ENCODE peak calls at places on chromosomes 2 and 18, in four cellular contexts. Y is fibroblast of lung, K is small intestine, F is prostate gland. Q is an unnamed sample.
A peak's percentile ranks its signal among the peaks of the same experiment; 100 is the strongest.

GRCh38 chr2:23662941-23663729 is 263.8 kb downstream of the ATAD2B start:
- DNase-seq in Y (no peak), K (no peak), F (peak; percentile 22), Q (no peak)

GRCh38 chr2:188478724-188479123 is 187.1 kb downstream of the GULP1 start:
- DNase-seq in Y (no peak), K (peak; percentile 1), F (no peak), Q (no peak)

GRCh38 chr2:131016826-131017596 is 76.2 kb downstream of the FAM168B start:
- DNase-seq in Y (peak; percentile 83), K (no peak), F (peak; percentile 42), Q (no peak)

GRCh38 chr2:176188218-176188968 is at the start of gene HOXD1:
- DNase-seq in Y (peak; percentile 42), K (no peak), F (peak; percentile 36), Q (no peak)

GRCh38 chr2:65613968-65614555 is 181.7 kb upstream of the SPRED2 start:
- DNase-seq in Y (no peak), K (no peak), F (no peak), Q (no peak)

GRCh38 chr2:236745420-236746210 is 176.0 kb downstream of the ACKR3 start:
- DNase-seq in Y (peak; percentile 94), K (no peak), F (peak; percentile 65), Q (no peak)

GRCh38 chr2:37652199-37652640 is 19.2 kb downstream of the CDC42EP3 start:
- DNase-seq in Y (peak; percentile 97), K (no peak), F (no peak), Q (no peak)

GRCh38 chr2:121688820-121689219 is 39.6 kb upstream of the CLASP1 start:
- DNase-seq in Y (no peak), K (no peak), F (no peak), Q (no peak)

GRCh38 chr2:38105911-38106310 is 30.0 kb upstream of the CYP1B1 start:
- DNase-seq in Y (no peak), K (no peak), F (no peak), Q (no peak)

GRCh38 chr2:74188018-74188601 is 9.4 kb upstream of the MOB1A start:
- DNase-seq in Y (peak; percentile 82), K (no peak), F (peak; percentile 86), Q (no peak)

GRCh38 chr2:44936715-44937687 is 4.5 kb upstream of the SIX3 start:
- DNase-seq in Y (no peak), K (no peak), F (no peak), Q (no peak)

GRCh38 chr18:36352384-36352783 is 54.9 kb downstream of the FHOD3 start:
- DNase-seq in Y (peak; percentile 96), K (no peak), F (no peak), Q (no peak)

GRCh38 chr2:64018715-64019082 is 529 bp downstream of the VPS54 start:
- DNase-seq in Y (peak; percentile 52), K (peak; percentile 31), F (peak; percentile 38), Q (no peak)

GRCh38 chr2:229686122-229686919 is 28.0 kb downstream of the DNER start:
- DNase-seq in Y (no peak), K (no peak), F (no peak), Q (no peak)

GRCh38 chr2:45028276-45028675 is 19.0 kb upstream of the SIX2 start:
- DNase-seq in Y (peak; percentile 49), K (no peak), F (no peak), Q (no peak)

GRCh38 chr2:38398739-38399138 is 21.7 kb upstream of the ATL2 start:
- DNase-seq in Y (no peak), K (no peak), F (no peak), Q (no peak)

GRCh38 chr18:23331091-23331920 is 121.8 kb upstream of the RIOK3 start:
- DNase-seq in Y (no peak), K (no peak), F (peak; percentile 84), Q (no peak)

GRCh38 chr2:144015655-144016245 is 504.2 kb downstream of the ZEB2 start:
- DNase-seq in Y (peak; percentile 90), K (no peak), F (no peak), Q (no peak)

GRCh38 chr2:96147593-96148201 is 2.5 kb upstream of the DUSP2 start:
- DNase-seq in Y (no peak), K (no peak), F (no peak), Q (no peak)

GRCh38 chr2:72185166-72185565 is 37.5 kb upstream of the CYP26B1 start:
- DNase-seq in Y (no peak), K (no peak), F (no peak), Q (no peak)

GRCh38 chr2:20156826-20157605 is 67.9 kb downstream of the SDC1 start:
- DNase-seq in Y (no peak), K (peak; percentile 95), F (no peak), Q (no peak)

GRCh38 chr2:128807317-128807716 is 488.6 kb upstream of the HS6ST1 start:
- DNase-seq in Y (no peak), K (no peak), F (no peak), Q (no peak)

GRCh38 chr2:12304494-12305228 is 412.1 kb upstream of the TRIB2 start:
- DNase-seq in Y (peak; percentile 54), K (no peak), F (no peak), Q (no peak)

GRCh38 chr2:99602475-99602874 is 112.7 kb upstream of the REV1 start:
- DNase-seq in Y (peak; percentile 90), K (no peak), F (no peak), Q (no peak)

GRCh38 chr18:49443837-49444236 is 16.6 kb downstream of the DYM start:
- DNase-seq in Y (no peak), K (no peak), F (no peak), Q (no peak)

GRCh38 chr18:49447810-49448745 is 12.4 kb downstream of the DYM start:
- DNase-seq in Y (peak; percentile 41), K (peak; percentile 75), F (peak; percentile 40), Q (peak; percentile 24)

GRCh38 chr18:49441338-49441938 is 19.0 kb downstream of the DYM start:
- DNase-seq in Y (no peak), K (no peak), F (no peak), Q (no peak)

GRCh38 chr18:49444599-49444998 is 15.8 kb downstream of the DYM start:
- DNase-seq in Y (no peak), K (no peak), F (no peak), Q (no peak)

DNA sequence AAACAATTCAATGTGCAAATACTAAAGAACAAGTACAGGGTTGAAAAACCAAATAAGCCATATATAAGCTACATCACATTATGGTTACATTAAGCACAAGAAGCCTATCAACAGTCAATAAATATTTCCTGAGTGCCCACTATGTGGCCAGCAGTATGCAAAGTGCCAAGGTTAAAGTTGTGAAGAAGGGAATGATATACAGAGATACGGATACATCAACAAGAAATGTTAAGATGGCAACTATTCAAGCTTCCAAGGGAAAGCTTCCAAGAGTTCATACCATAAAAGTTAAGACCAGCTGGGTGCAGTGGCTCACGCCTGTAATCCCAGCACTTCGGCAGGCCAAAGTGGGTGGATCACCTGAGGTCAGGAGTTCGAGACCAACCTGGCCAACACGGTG is 14.0 kb downstream of the DYM start:
- DNase-seq in Y (no peak), K (no peak), F (no peak), Q (no peak)
- H3K9me3 ChIP-seq in Y (no peaks in the 10 kb centered on the region), K (no peaks in the 10 kb centered on the region), F (no peaks in the 10 kb centered on the region), Q (no peaks in the 10 kb centered on the region)

GRCh38 chr2:113050921-113051895 is 1.5 kb downstream of the IL36B start:
- DNase-seq in Y (no peak), K (no peak), F (no peak), Q (no peak)

GRCh38 chr2:113052767-113053166 is at the start of gene IL36B:
- DNase-seq in Y (no peak), K (no peak), F (no peak), Q (no peak)

GRCh38 chr2:113056501-113056900 is 2.5 kb upstream of the IL36RN start:
- DNase-seq in Y (no peak), K (no peak), F (no peak), Q (no peak)

GRCh38 chr2:113057127-113057526 is 1.9 kb upstream of the IL36RN start:
- DNase-seq in Y (no peak), K (peak; percentile 67), F (no peak), Q (no peak)

DNA sequence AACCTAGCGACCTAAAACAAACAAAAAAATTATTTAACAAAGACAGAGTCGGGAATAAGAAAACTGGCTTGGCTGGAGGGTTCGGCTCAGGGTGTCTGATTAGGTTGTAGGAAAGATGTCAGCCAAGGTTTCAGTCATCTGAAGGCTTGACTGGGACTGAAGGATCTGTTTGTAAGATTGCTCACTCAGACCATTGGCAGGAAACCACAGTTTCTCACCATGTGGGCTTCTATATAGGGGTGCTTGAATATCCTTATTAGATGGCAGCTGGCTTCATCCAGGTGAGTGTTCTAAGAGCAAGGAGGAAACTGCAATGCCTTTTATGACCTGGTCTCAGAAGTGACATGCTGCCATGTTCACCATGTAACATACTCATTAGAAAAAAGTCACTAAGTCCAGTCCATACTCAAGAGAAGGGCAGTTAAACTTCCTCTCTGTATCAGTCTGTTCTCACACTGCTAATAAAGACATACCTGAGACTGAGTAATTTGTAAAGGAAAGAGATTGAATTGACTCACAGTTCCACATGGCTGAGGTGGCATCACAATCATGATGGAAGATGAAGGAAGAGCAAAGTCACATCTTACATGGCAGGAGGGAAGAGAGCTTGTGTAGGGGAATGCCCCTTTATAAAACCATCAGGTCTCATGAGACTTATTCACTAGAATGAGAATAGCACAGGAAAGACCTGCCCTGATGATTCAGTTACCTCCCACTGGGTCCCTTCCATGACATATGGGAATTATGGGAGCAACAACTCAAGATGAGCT is 1.2 kb upstream of the IL36B start:
- DNase-seq in Y (no peak), K (no peak), F (no peak), Q (no peak)
- H3K9me3 ChIP-seq in Y (no peaks in the 10 kb centered on the region), K (no peaks in the 10 kb centered on the region), F (no peaks in the 10 kb centered on the region), Q (no peaks in the 10 kb centered on the region)

GRCh38 chr2:2159336-2159735 is 171.7 kb downstream of the MYT1L start:
- DNase-seq in Y (no peak), K (no peak), F (no peak), Q (no peak)

GRCh38 chr2:2165135-2165534 is 165.9 kb downstream of the MYT1L start:
- DNase-seq in Y (no peak), K (no peak), F (no peak), Q (no peak)

GRCh38 chr2:2164326-2164917 is 166.7 kb downstream of the MYT1L start:
- DNase-seq in Y (no peak), K (no peak), F (no peak), Q (no peak)

GRCh38 chr2:2158915-2159314 is 172.2 kb downstream of the MYT1L start:
- DNase-seq in Y (no peak), K (no peak), F (no peak), Q (no peak)

GRCh38 chr2:2161871-2162653 is 169.0 kb downstream of the MYT1L start:
- DNase-seq in Y (no peak), K (no peak), F (no peak), Q (no peak)
- H3K9me3 ChIP-seq in Y (no peaks in the 10 kb centered on the region), K (no peaks in the 10 kb centered on the region), F (no peaks in the 10 kb centered on the region), Q (no peaks in the 10 kb centered on the region)

DNA sequence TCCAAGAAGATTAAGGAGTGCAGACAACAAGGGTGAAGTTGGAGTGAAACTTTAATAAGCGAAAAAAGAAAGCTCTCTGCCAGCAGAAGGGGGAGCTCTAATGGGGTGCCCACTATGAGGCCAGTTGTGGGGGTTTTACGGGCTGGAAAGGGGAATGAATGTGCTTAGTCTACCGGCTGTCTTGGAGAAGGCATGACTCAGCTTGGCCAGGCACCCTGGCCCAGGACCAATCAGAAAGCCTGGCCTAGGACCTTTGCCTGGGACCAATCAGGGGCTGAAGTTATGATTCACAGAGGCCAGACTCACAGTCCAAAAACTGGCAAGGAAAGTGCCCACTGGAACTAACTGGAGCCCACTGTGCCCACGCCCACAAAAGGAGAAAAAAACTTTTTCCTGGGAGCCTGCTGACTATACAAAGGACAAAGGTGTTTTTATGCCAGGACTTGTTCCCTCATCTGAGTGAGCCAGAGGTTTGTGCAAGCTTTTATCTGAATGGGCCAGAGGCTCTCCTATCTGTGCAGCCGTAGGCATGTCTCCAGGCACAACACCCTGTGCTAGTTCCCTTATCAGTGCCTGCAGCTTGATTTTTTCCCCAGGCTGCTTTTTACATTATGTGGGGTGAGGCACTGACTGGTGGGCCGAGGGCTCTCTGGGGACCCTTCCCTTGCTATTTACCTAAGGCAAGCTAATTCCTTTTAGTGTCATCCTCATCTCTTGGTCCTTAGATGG is 18.6 kb downstream of the CMPK2 start:
- DNase-seq in Y (no peak), K (no peak), F (no peak), Q (no peak)
- H3K9me3 ChIP-seq in Y (no peaks in the 10 kb centered on the region), K (peaks cover 2% of the 10 kb centered on the region), F (no peaks in the 10 kb centered on the region), Q (peaks cover 33% of the 10 kb centered on the region)